ENCODE peak calls at places on chromosome 2, in seven cellular contexts. S, A, G, Z, R, Q and K are unnamed samples.

GRCh38 chr2:205169453-205169852 is 512.8 kb upstream of the NRP2 start:
- DNase-seq in S (no peak), G (no peak), R (no peak), A (no peak), Z (no peak), Q (no peak), K (no peak)

GRCh38 chr2:2647156-2647555 is 316.1 kb upstream of the MYT1L start:
- DNase-seq in S (no peak), R (no peak), G (no peak), Q (no peak), Z (no peak), A (no peak), K (peak; percentile 92)

GRCh38 chr2:40935349-40935748 is 483.5 kb upstream of the SLC8A1 start:
- DNase-seq in Z (no peak), Q (no peak), R (no peak), S (no peak), A (no peak), G (no peak), K (no peak)

GRCh38 chr2:69082430-69082997 is 69.5 kb downstream of the ANTXR1 start:
- DNase-seq in R (no peak), Q (no peak), A (peak; percentile 60), Z (peak; percentile 85), G (no peak), S (peak; percentile 53), K (peak; percentile 96)

GRCh38 chr2:8872821-8873432 is 35.5 kb upstream of the KIDINS220 start:
- DNase-seq in A (peak; percentile 54), R (no peak), G (no peak), Z (peak; percentile 79), S (peak; percentile 81), Q (no peak), K (peak; percentile 68)

GRCh38 chr2:216107760-216108159 is 1.4 kb upstream of the XRCC5 start:
- DNase-seq in A (no peak), Q (no peak), S (no peak), R (no peak), G (no peak), Z (no peak), K (peak; percentile 54)

GRCh38 chr2:42089340-42089925 is 41.6 kb downstream of the PKDCC start:
- DNase-seq in S (peak; percentile 49), R (peak; percentile 26), Q (peak; percentile 22), A (peak; percentile 59), G (peak; percentile 20), Z (peak; percentile 57), K (peak; percentile 79)

GRCh38 chr2:67394734-67395133 is 2.4 kb upstream of the ETAA1 start:
- DNase-seq in G (no peak), Z (peak; percentile 56), A (no peak), S (peak; percentile 57), R (no peak), Q (no peak), K (peak; percentile 61)

GRCh38 chr2:147331790-147332419 is 512.9 kb upstream of the ACVR2A start:
- DNase-seq in R (no peak), S (peak; percentile 59), A (no peak), Z (peak; percentile 59), Q (peak; percentile 39), G (peak; percentile 18), K (peak; percentile 63)

GRCh38 chr2:128605421-128605820 is 286.8 kb upstream of the HS6ST1 start:
- DNase-seq in R (no peak), A (no peak), G (no peak), Q (no peak), Z (no peak), S (no peak), K (no peak)

GRCh38 chr2:238914648-238915015 is 66.7 kb downstream of the TWIST2 start:
- DNase-seq in A (peak; percentile 60), S (peak; percentile 52), Q (no peak), Z (peak; percentile 57), R (no peak), G (no peak), K (peak; percentile 73)

GRCh38 chr2:157302492-157303099 is 23.0 kb downstream of the ERMN start:
- DNase-seq in S (peak; percentile 74), Q (peak; percentile 4), G (peak; percentile 10), A (peak; percentile 37), Z (peak; percentile 63), R (no peak), K (peak; percentile 51)

GRCh38 chr2:173343921-173344320 is 10.8 kb upstream of the CDCA7 start:
- DNase-seq in Z (no peak), Q (no peak), R (no peak), G (no peak), A (no peak), S (no peak), K (no peak)

GRCh38 chr2:214019229-214019972 is 391.5 kb upstream of the VWC2L start:
- DNase-seq in S (peak; percentile 98), Z (peak; percentile 98), Q (no peak), R (no peak), A (peak; percentile 88), G (no peak), K (peak; percentile 83)

GRCh38 chr2:218000137-218000536 is 2.7 kb downstream of the TNS1 start:
- DNase-seq in G (no peak), Q (no peak), R (no peak), A (peak; percentile 75), Z (peak; percentile 86), S (peak; percentile 86), K (no peak)